ENCODE peak calls at places on chromosomes 3 and 15, in five cellular contexts. M is dorsolateral prefrontal cortex, V is psoas muscle, Q is GM23338, Y is IMR-90. I is an unnamed sample.

GRCh38 chr3:160040181-160040580 is 51.5 kb downstream of the IL12A start:
- DNase-seq in Q (no peak), M (no peak), V (no peak), Y (peak), I (no peak)

GRCh38 chr15:55277116-55277564 is 12.5 kb downstream of the RAB27A start:
- DNase-seq in Y (peak), Q (no peak), M (no peak), V (no peak), I (no peak)

GRCh38 chr15:31269961-31270575 is 56.6 kb upstream of the KLF13 start:
- DNase-seq in V (peak), Y (no peak), M (peak), Q (no peak), I (no peak)

GRCh38 chr3:160649596-160649995 is 27.4 kb upstream of the ARL14 start:
- DNase-seq in V (no peak), Y (no peak), M (no peak), Q (no peak), I (no peak)

GRCh38 chr3:13261908-13262307 is 158.2 kb downstream of the NUP210 start:
- DNase-seq in Y (no peak), Q (no peak), V (no peak), M (no peak), I (no peak)

GRCh38 chr3:179272385-179272784 is 21.5 kb upstream of the KCNMB3 start:
- DNase-seq in V (no peak), M (no peak), Y (peak), Q (no peak), I (no peak)

GRCh38 chr3:158696618-158697017 is 24.2 kb upstream of the LXN start:
- DNase-seq in M (no peak), Y (peak), V (no peak), Q (no peak), I (no peak)

GRCh38 chr15:92869263-92869940 is 30.7 kb upstream of the CHD2 start:
- DNase-seq in M (no peak), V (no peak), Y (peak), Q (no peak), I (no peak)

GRCh38 chr3:156180077-156180476 is 59.7 kb downstream of the KCNAB1 start:
- DNase-seq in Q (no peak), V (no peak), Y (peak), M (no peak), I (no peak)

GRCh38 chr15:40498418-40498817 is 27.6 kb downstream of the CHST14 start:
- DNase-seq in V (no peak), Y (peak), M (no peak), Q (no peak), I (no peak)

GRCh38 chr15:47812436-47813109 is 95.3 kb downstream of the SEMA6D start:
- DNase-seq in M (no peak), Y (peak), V (no peak), Q (no peak), I (peak)

GRCh38 chr3:131329774-131330173 is 51.8 kb upstream of the NUDT16 start:
- DNase-seq in Y (no peak), Q (no peak), V (no peak), M (no peak), I (no peak)

GRCh38 chr3:192851821-192852352 is 65.8 kb downstream of the MB21D2 start:
- DNase-seq in M (no peak), Y (peak), Q (no peak), V (peak), I (peak)

GRCh38 chr15:84810073-84810840 is 6.9 kb upstream of the ALPK3 start:
- DNase-seq in M (no peak), Y (peak), V (no peak), Q (no peak), I (no peak)

GRCh38 chr3:52502808-52503350 is 7.7 kb downstream of the STAB1 start:
- DNase-seq in M (no peak), Q (no peak), Y (no peak), V (no peak), I (no peak)

GRCh38 chr3:112302061-112302830 is 8.2 kb upstream of the SLC9C1 start:
- DNase-seq in Y (peak), M (no peak), V (no peak), Q (peak), I (no peak)

GRCh38 chr15:64859226-64859625 is 17.5 kb downstream of the PLEKHO2 start:
- DNase-seq in V (no peak), M (no peak), Y (no peak), Q (no peak), I (no peak)

GRCh38 chr15:26260517-26261133 is 397.5 kb upstream of the ATP10A start:
- DNase-seq in Y (peak), V (peak), Q (peak), M (peak), I (no peak)

GRCh38 chr15:64740361-64741170 is 34.8 kb downstream of the RBPMS2 start:
- DNase-seq in M (no peak), Y (peak), Q (no peak), V (no peak), I (no peak)

GRCh38 chr3:132554437-132554836 is 42.6 kb upstream of the ACKR4 start:
- DNase-seq in Q (no peak), V (no peak), Y (peak), M (peak), I (no peak)

GRCh38 chr15:91407237-91407889 is 307.3 kb downstream of the SV2B start:
- DNase-seq in Y (peak), M (no peak), V (no peak), Q (peak), I (no peak)

GRCh38 chr15:40042791-40043320 is 3.9 kb upstream of the SRP14 start:
- DNase-seq in Y (no peak), Q (no peak), M (no peak), V (no peak), I (no peak)

GRCh38 chr3:5053021-5053831 is 68.9 kb upstream of the ARL8B start:
- DNase-seq in Q (no peak), Y (peak), M (no peak), V (no peak), I (no peak)

GRCh38 chr15:85035980-85036379 is 54.3 kb downstream of the PDE8A start:
- DNase-seq in M (no peak), Y (no peak), Q (peak), V (no peak), I (no peak)

GRCh38 chr15:38530113-38530512 is 34.5 kb downstream of the RASGRP1 start:
- DNase-seq in Q (no peak), Y (no peak), V (no peak), M (no peak), I (no peak)

DNA sequence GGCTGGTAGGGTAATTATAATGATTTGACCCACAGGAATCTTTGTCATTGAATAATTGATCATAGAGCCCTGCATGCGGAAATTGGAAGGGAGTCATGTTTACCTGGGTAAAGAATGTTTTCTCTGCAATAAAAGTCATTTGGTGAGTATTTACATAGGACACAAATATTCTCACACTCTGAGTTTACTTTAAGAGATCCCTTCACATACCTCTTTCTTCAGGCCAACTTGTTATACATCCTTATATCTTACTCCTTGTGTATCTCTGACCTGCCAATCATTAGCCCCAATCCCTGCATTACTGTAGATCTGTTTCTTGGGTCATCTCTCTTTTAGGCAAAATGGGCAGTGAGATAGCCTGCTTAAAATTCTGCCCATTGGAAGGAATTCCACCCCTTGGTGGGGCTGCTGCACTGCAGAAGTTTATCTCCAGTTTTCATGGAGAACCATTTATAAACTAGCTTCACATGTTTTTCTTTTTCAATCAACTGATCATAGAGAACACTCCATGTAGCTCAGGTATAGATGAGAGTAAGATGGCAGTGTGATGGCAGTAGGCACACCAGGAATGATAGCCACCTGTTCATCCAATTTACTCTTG is 46.2 kb downstream of the ILDR1 start:
- DNase-seq in Y (no peak), M (no peak), V (no peak), Q (no peak), I (no peak)
- TF ChIP-seq CTCF in Y (no peak), M (no peak), V (no peak), Q (no peak), I (peak)

GRCh38 chr3:134602440-134602814 is 48.4 kb downstream of the KY start:
- DNase-seq in M (no peak), Y (no peak), V (no peak), Q (no peak), I (no peak)

GRCh38 chr3:134598813-134599563 is 51.8 kb downstream of the KY start:
- DNase-seq in V (no peak), Y (no peak), Q (no peak), M (no peak), I (no peak)

GRCh38 chr3:134600166-134600670 is 50.6 kb downstream of the KY start:
- DNase-seq in M (no peak), V (no peak), Y (no peak), Q (no peak), I (no peak)

GRCh38 chr3:134601539-134602439 is 49.0 kb downstream of the KY start:
- DNase-seq in Q (peak), V (no peak), Y (peak), M (peak), I (no peak)

GRCh38 chr3:134600685-134601502 is 49.9 kb downstream of the KY start:
- DNase-seq in M (peak), Q (peak), V (peak), Y (peak), I (peak)
- H3K4me3 ChIP-seq in M (peak), Q (peak), V (no peak), Y (no peak), I (no peak)

DNA sequence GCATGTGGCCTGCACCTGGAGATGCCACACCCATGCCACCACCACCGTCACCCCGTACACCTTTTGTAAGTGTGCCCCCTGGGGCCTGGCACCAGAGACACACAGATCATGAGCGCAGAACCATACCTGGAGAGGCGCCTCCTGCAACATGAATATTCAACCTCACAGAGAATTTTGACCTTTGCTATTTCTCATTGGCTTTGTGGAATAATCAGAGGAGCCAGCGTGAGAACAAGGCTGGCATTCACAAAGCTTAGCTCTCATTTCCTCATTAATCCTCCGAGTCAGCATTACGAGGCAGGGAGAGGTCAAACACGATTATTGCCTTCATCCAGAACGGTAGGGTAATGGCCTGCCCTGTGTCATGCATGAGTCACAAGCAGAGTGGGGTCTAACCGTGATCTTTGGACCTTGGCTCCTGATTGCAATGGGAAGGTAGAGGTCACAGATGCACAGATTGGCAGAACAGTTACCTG is 73.0 kb upstream of the POMGNT2 start:
- DNase-seq in Q (no peak), V (no peak), Y (peak), M (no peak), I (no peak)
- H3K27ac ChIP-seq in Q (no peak), V (no peak), Y (no peak), M (no peak), I (no peak)

DNA sequence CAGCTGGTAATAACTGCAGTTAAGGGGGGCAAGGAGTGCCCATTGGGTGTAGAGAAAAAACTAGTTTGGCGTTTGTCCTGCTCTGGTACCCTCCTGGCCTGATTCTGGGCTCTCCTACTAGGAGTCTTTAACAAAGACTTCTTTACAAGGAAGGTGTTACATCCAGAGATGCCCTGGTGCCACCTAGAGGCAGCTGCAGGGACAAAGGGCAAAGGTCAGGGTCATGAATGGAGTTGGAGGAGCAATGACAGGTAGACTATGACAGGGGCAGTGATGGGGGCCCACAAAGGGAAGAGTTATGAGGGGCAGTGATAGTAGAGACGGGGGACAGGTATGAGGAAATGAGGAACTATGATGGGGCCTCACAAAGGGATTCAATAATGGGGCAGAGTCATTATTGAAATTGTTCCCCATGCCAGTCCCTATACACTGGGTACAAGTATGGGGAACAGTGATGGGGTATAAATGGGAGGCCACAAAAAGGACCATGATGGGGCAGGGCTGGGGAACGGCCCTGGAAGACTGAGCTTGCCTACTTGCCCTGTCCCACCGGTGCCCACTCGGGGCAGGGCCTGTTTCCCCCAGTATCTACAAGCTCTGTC is 7.9 kb downstream of the CCDC71 start:
- DNase-seq in V (peak), Y (no peak), Q (peak), M (no peak), I (no peak)
- TF ChIP-seq CTCF in V (no peak), Y (peak), Q (peak), M (peak), I (peak)

DNA sequence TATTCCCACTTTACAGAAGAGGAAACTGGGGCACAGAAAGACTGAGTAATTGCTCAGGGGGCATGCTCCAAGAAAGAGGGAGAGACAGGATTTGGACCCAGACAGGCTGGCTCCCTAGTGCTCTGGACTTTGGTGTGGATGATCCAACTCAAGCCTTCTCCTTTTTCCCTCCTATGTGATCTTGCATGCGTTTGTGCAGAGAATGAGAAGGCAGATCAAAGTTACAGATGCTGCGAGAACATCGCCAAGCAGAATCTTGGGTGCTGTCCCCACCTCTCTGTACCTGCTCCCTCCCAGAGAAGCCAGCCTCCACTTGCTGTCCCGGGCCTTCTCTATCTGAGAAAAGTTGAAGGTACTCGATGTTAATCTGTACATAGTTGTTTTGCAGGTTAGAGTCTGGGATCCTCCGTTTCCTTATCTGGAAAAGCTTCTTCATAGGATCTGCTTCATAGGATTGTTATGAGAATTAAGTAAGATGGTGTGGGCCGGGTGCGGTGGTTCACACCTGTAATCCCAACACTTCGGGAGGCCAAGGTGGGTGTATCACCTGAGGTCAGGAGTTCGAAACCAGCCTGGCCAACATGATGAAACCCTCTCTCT is 10.2 kb downstream of the GNB5 start:
- DNase-seq in Q (no peak), M (no peak), V (no peak), Y (no peak), I (no peak)
- H3K4me3 ChIP-seq in Q (peak), M (peak), V (peak), Y (no peak), I (no peak)

GRCh38 chr3:11495948-11496557 is 147.7 kb downstream of the VGLL4 start:
- DNase-seq in Y (no peak), V (no peak), M (no peak), Q (peak), I (no peak)

GRCh38 chr3:11494131-11494916 is 149.4 kb downstream of the VGLL4 start:
- DNase-seq in Y (no peak), Q (no peak), M (no peak), V (no peak), I (no peak)

GRCh38 chr3:11499144-11499543 is 144.6 kb downstream of the VGLL4 start:
- DNase-seq in Q (no peak), V (no peak), M (no peak), Y (peak), I (no peak)

GRCh38 chr3:11498646-11499045 is 145.1 kb downstream of the VGLL4 start:
- DNase-seq in Y (peak), Q (no peak), V (peak), M (no peak), I (no peak)

DNA sequence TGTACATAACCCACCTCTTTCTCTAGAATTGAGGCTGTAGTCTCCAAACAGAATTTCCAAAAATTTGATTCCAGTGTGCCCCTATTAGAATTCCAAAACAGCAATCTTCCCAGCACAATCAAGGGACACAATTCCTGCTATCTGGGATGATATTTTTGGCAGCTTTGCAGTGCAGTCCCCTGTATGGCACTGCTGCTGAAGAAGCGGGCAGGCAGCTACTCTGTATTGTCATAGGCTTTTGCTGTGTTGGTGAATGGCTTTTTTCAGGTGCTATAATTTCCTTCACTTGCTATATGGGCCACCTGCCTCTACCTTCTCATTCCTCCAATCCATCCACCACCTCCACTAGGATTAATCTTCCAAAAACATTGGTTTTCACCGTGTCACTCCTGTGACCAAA is 145.5 kb downstream of the VGLL4 start:
- DNase-seq in M (no peak), V (no peak), Y (no peak), Q (no peak), I (no peak)
- H3K27ac ChIP-seq in M (no peak), V (no peak), Y (peak), Q (no peak), I (peak)

GRCh38 chr3:100268156-100268555 is 7.4 kb downstream of the TBC1D23 start:
- DNase-seq in V (no peak), M (no peak), Y (peak), Q (no peak), I (no peak)

GRCh38 chr3:100271522-100271921 is 10.7 kb downstream of the TBC1D23 start:
- DNase-seq in Y (no peak), M (no peak), Q (no peak), V (no peak), I (no peak)

GRCh38 chr3:100268986-100269385 is 8.2 kb downstream of the TBC1D23 start:
- DNase-seq in V (no peak), M (no peak), Y (peak), Q (no peak), I (no peak)

GRCh38 chr3:100269410-100270217 is 8.8 kb downstream of the TBC1D23 start:
- DNase-seq in Y (peak), V (no peak), M (no peak), Q (no peak), I (peak)

GRCh38 chr3:100270218-100270588 is 9.4 kb downstream of the TBC1D23 start:
- DNase-seq in V (no peak), M (no peak), Q (no peak), Y (no peak), I (no peak)
- TF ChIP-seq CTCF in V (no peak), M (no peak), Q (no peak), Y (no peak), I (no peak)

GRCh38 chr15:41970456-41970855 is 1.9 kb downstream of the EHD4 start:
- DNase-seq in Y (no peak), V (no peak), Q (no peak), M (no peak), I (no peak)
- H3K4me3 ChIP-seq in Y (no peak), V (peak), Q (peak), M (no peak), I (peak)

GRCh38 chr3:123684636-123685035 is 99.8 kb upstream of the HACD2 start:
- DNase-seq in V (no peak), Y (no peak), M (no peak), Q (no peak), I (no peak)

GRCh38 chr3:123685780-123686179 is 100.9 kb upstream of the HACD2 start:
- DNase-seq in Y (no peak), M (no peak), Q (no peak), V (no peak), I (no peak)

GRCh38 chr3:123688241-123688747 is 103.4 kb upstream of the HACD2 start:
- DNase-seq in V (no peak), M (no peak), Y (peak), Q (no peak), I (peak)

GRCh38 chr3:123687286-123687685 is 102.4 kb upstream of the HACD2 start:
- DNase-seq in V (no peak), Y (peak), M (no peak), Q (no peak), I (no peak)

GRCh38 chr3:123686254-123686653 is 101.4 kb upstream of the HACD2 start:
- DNase-seq in Y (no peak), Q (no peak), V (no peak), M (no peak), I (no peak)
- H3K27ac ChIP-seq in Y (no peak), Q (no peak), V (no peak), M (no peak), I (no peak)